ENCODE peak calls at places on chromosomes 5 and 9, in eight cellular contexts. V is GM03348, T is T1000, A is ascending aorta, B is brain microvascular endothelial cell, Y is mucosa of gallbladder, K is iris pigment epithelial cell, U is head of caudate nucleus. O is an unnamed sample.

GRCh38 chr9:126389958-126390357 is 63.3 kb downstream of the MVB12B start:
- DNase-seq in V (no peak), T (no peak), A (no peak), B (no peak), Y (no peak), K (peak), U (no peak), O (no peak)

GRCh38 chr5:157175071-157175612 is 5.5 kb upstream of the ITK start:
- DNase-seq in V (no peak), T (no peak), A (no peak), B (no peak), Y (no peak), K (no peak), U (no peak), O (no peak)

GRCh38 chr9:32378993-32379729 is 5.3 kb upstream of the ACO1 start:
- DNase-seq in V (peak), T (peak), A (no peak), B (peak), Y (peak), K (peak), U (no peak), O (peak)

GRCh38 chr5:97554992-97555981 is 372.2 kb upstream of the RIOK2 start:
- DNase-seq in V (peak), T (no peak), A (no peak), B (peak), Y (no peak), K (peak), U (no peak), O (no peak)

GRCh38 chr5:92704590-92704989 is 876.4 kb downstream of the NR2F1-AS1 start:
- DNase-seq in V (no peak), T (no peak), A (no peak), B (no peak), Y (no peak), K (no peak), U (no peak), O (no peak)

GRCh38 chr9:109907810-109908458 is 127.9 kb downstream of the PALM2AKAP2 start:
- DNase-seq in V (no peak), T (no peak), A (no peak), B (no peak), Y (no peak), K (no peak), U (no peak), O (no peak)

GRCh38 chr9:109981091-109981490 is 201.1 kb downstream of the PALM2AKAP2 start:
- DNase-seq in V (no peak), T (no peak), A (no peak), B (no peak), Y (no peak), K (no peak), U (no peak), O (no peak)

GRCh38 chr9:114583371-114583770 is 4.2 kb upstream of the ATP6V1G1 start:
- DNase-seq in V (no peak), T (no peak), A (no peak), B (no peak), Y (no peak), K (no peak), U (no peak), O (no peak)

GRCh38 chr9:134068742-134069535 is 1.1 kb upstream of the BRD3 start:
- DNase-seq in V (no peak), T (no peak), A (no peak), B (no peak), Y (peak), K (no peak), U (no peak), O (no peak)

GRCh38 chr5:107682533-107682932 is 11.8 kb upstream of the EFNA5 start:
- DNase-seq in V (no peak), T (no peak), A (no peak), B (no peak), Y (no peak), K (no peak), U (no peak), O (no peak)

GRCh38 chr5:132785864-132786263 is 8.8 kb upstream of the SEPTIN8 start:
- DNase-seq in V (no peak), T (no peak), A (no peak), B (no peak), Y (no peak), K (no peak), U (no peak), O (no peak)